ENCODE peak calls at places on chromosomes 16 and 17, in nine cellular contexts. L, R, I, U, M, H, C, F and O are unnamed samples.

GRCh38 chr16:89442588-89442987 is 47.8 kb downstream of the ANKRD11 start:
- DNase-seq in C (no peak), L (peak; percentile 46), U (no peak), I (no peak), R (no peak), M (no peak), H (no peak), F (no peak), O (no peak)

GRCh38 chr17:74566132-74566753 is 1.1 kb downstream of the CD300H start:
- DNase-seq in F (no peak), M (no peak), H (peak; percentile 64), R (no peak), L (peak; percentile 62), U (no peak), C (peak; percentile 74), I (peak; percentile 82), O (peak; percentile 78)

GRCh38 chr16:19432429-19432828 is 14.7 kb downstream of the TMC5 start:
- DNase-seq in M (peak; percentile 42), I (no peak), R (no peak), H (peak; percentile 78), F (no peak), L (no peak), U (no peak), C (no peak), O (peak; percentile 55)

GRCh38 chr17:41178341-41178740 is 320 bp upstream of the KRTAP4-2 start:
- DNase-seq in M (no peak), R (no peak), C (no peak), I (no peak), H (no peak), F (no peak), L (no peak), U (peak; percentile 70), O (no peak)

GRCh38 chr16:58451263-58451662 is 48.7 kb upstream of the NDRG4 start:
- DNase-seq in H (no peak), L (no peak), R (no peak), F (no peak), M (no peak), I (no peak), C (no peak), U (no peak), O (no peak)

GRCh38 chr17:2689411-2690164 is 22.0 kb downstream of the CLUH start:
- DNase-seq in U (no peak), F (no peak), L (no peak), R (peak; percentile 68), I (no peak), C (peak; percentile 7), H (no peak), M (no peak), O (peak; percentile 54)

GRCh38 chr16:78298986-78299385 is 199.5 kb downstream of the WWOX start:
- DNase-seq in M (no peak), L (no peak), C (no peak), U (no peak), R (no peak), H (no peak), I (no peak), F (no peak), O (no peak)

GRCh38 chr17:77892469-77893143 is 65.9 kb upstream of the TNRC6C start:
- DNase-seq in R (peak; percentile 58), F (peak; percentile 17), H (no peak), C (peak; percentile 69), I (peak; percentile 84), U (no peak), M (no peak), L (peak; percentile 40), O (no peak)

GRCh38 chr16:31471875-31472558 is at the start of gene TGFB1I1:
- DNase-seq in H (peak; percentile 56), R (no peak), I (peak; percentile 59), C (peak; percentile 32), M (no peak), U (peak; percentile 95), L (no peak), F (peak; percentile 60), O (peak; percentile 55)

GRCh38 chr17:81583589-81584337 is 31.6 kb upstream of the FAAP100 start:
- DNase-seq in F (peak; percentile 75), R (no peak), M (no peak), L (no peak), C (no peak), U (no peak), H (no peak), I (no peak), O (no peak)

GRCh38 chr17:61225178-61225577 is 174.5 kb upstream of the TBX2 start:
- DNase-seq in M (no peak), R (no peak), H (no peak), U (no peak), C (no peak), L (no peak), I (no peak), F (no peak), O (no peak)

GRCh38 chr17:78241277-78242023 is 10.0 kb downstream of the TMEM235 start:
- DNase-seq in I (no peak), U (peak; percentile 68), F (peak; percentile 64), H (no peak), R (no peak), M (no peak), L (no peak), C (peak; percentile 65), O (no peak)

GRCh38 chr17:75875182-75875939 is 3.0 kb downstream of the TRIM47 start:
- DNase-seq in H (peak; percentile 55), I (no peak), C (no peak), R (no peak), M (no peak), F (peak; percentile 36), U (no peak), L (no peak), O (no peak)

GRCh38 chr16:49581630-49582298 is 208.2 kb downstream of the C16orf78 start:
- DNase-seq in I (no peak), H (no peak), U (no peak), L (no peak), R (peak; percentile 39), C (no peak), F (no peak), M (no peak), O (no peak)

GRCh38 chr17:48663134-48663924 is 37.2 kb upstream of the HOXB9 start:
- DNase-seq in M (no peak), L (no peak), U (no peak), R (no peak), F (no peak), I (no peak), C (peak; percentile 52), H (no peak), O (no peak)

GRCh38 chr16:2500634-2500936 is 13.2 kb upstream of the ATP6V0C start:
- DNase-seq in U (no peak), L (no peak), H (no peak), F (no peak), I (peak; percentile 41), C (no peak), M (no peak), R (no peak), O (no peak)

GRCh38 chr16:23670137-23670776 is 8.4 kb upstream of the PLK1 start:
- DNase-seq in R (no peak), F (peak; percentile 33), C (no peak), U (peak; percentile 86), H (no peak), I (no peak), L (peak; percentile 83), M (no peak), O (peak; percentile 80)

GRCh38 chr17:63436523-63437110 is 9.5 kb downstream of the CYB561 start:
- DNase-seq in F (peak; percentile 75), M (no peak), L (peak; percentile 27), H (no peak), U (no peak), R (no peak), C (no peak), I (peak; percentile 60), O (no peak)

GRCh38 chr17:42098747-42099399 is 600 bp upstream of the ZNF385C start:
- DNase-seq in U (no peak), R (no peak), L (no peak), M (no peak), H (no peak), F (no peak), C (no peak), I (no peak), O (no peak)

GRCh38 chr17:76862079-76862478 is 6.1 kb upstream of the MGAT5B start:
- DNase-seq in L (no peak), U (no peak), M (no peak), I (no peak), H (no peak), F (no peak), R (no peak), C (no peak), O (no peak)

GRCh38 chr16:86798247-86799041 is 220.1 kb downstream of the FOXL1 start:
- DNase-seq in L (no peak), C (no peak), R (no peak), I (no peak), F (peak; percentile 65), H (no peak), U (peak; percentile 30), M (no peak), O (no peak)

GRCh38 chr16:85171809-85172464 is 59.7 kb upstream of the CIBAR2 start:
- DNase-seq in M (no peak), C (no peak), R (no peak), L (no peak), U (peak; percentile 43), H (no peak), F (peak; percentile 96), I (no peak), O (no peak)

GRCh38 chr17:79986441-79987186 is 49.1 kb downstream of the TBC1D16 start:
- DNase-seq in L (no peak), I (no peak), C (no peak), U (peak; percentile 73), H (peak; percentile 56), M (no peak), F (peak; percentile 76), R (no peak), O (no peak)

GRCh38 chr16:85798901-85799496 is 345 bp downstream of the EMC8 start:
- DNase-seq in U (peak; percentile 44), R (peak; percentile 75), M (no peak), L (peak; percentile 58), C (peak; percentile 55), F (peak; percentile 56), H (peak; percentile 22), I (peak; percentile 25), O (peak; percentile 82)

GRCh38 chr17:34711646-34712045 is 132.3 kb downstream of the TMEM132E start:
- DNase-seq in R (no peak), H (no peak), U (no peak), M (no peak), F (no peak), L (no peak), I (no peak), C (no peak), O (no peak)

GRCh38 chr16:67942200-67942509 is 1.8 kb downstream of the LCAT start:
- DNase-seq in M (no peak), I (peak; percentile 78), U (peak; percentile 45), F (peak; percentile 39), L (peak; percentile 59), R (no peak), H (peak; percentile 43), C (peak; percentile 69), O (peak; percentile 81)

GRCh38 chr16:53291757-53292392 is 142.4 kb upstream of the RBL2 start:
- DNase-seq in L (no peak), M (no peak), R (no peak), H (no peak), U (peak; percentile 64), C (no peak), I (no peak), F (no peak), O (no peak)

GRCh38 chr16:87395181-87395842 is 3.2 kb downstream of the MAP1LC3B start:
- DNase-seq in I (no peak), H (no peak), U (no peak), L (no peak), R (no peak), M (no peak), F (no peak), C (no peak), O (no peak)

GRCh38 chr17:45029758-45030423 is 21.5 kb downstream of the DCAKD start:
- DNase-seq in R (no peak), I (no peak), U (no peak), C (no peak), M (no peak), H (no peak), F (no peak), L (no peak), O (no peak)

GRCh38 chr16:88289549-88290344 is 93.0 kb upstream of the ZNF469 start:
- DNase-seq in U (peak; percentile 68), L (no peak), R (no peak), H (no peak), I (no peak), F (peak; percentile 26), C (no peak), M (peak; percentile 47), O (no peak)

GRCh38 chr17:35612924-35613521 is 25.9 kb downstream of the AP2B1 start:
- DNase-seq in F (peak; percentile 66), M (peak; percentile 1), I (peak; percentile 46), C (peak; percentile 14), U (peak; percentile 63), L (peak; percentile 70), H (peak; percentile 79), R (no peak), O (peak; percentile 79)